ENCODE peak calls at places on chromosomes 16 and 17, in five cellular contexts. One of them, this sample, is unnamed.

GRCh38 chr16:83143788-83144187 is 517.0 kb downstream of the CDH13 start:
- DNase-seq in H9: no peak
- DNase-seq in mesenchymal stem cell: peak; percentile 49
- DNase-seq in Karpas-422: no peak
- DNase-seq in neural progenitor cell: peak; percentile 9
- DNase-seq in this sample: peak; percentile 80

GRCh38 chr16:27389272-27389961 is 12.6 kb upstream of the IL21R start:
- DNase-seq in neural progenitor cell: no peak
- DNase-seq in Karpas-422: no peak
- DNase-seq in mesenchymal stem cell: no peak
- DNase-seq in H9: no peak
- DNase-seq in this sample: no peak

GRCh38 chr17:75059369-75060345 is 12.6 kb downstream of the KCTD2 start:
- DNase-seq in H9: no peak
- DNase-seq in mesenchymal stem cell: peak; percentile 78
- DNase-seq in neural progenitor cell: no peak
- DNase-seq in Karpas-422: no peak
- DNase-seq in this sample: no peak

GRCh38 chr16:4414187-4414909 is 2.0 kb downstream of the CORO7 start:
- DNase-seq in Karpas-422: peak; percentile 65
- DNase-seq in H9: no peak
- DNase-seq in neural progenitor cell: no peak
- DNase-seq in mesenchymal stem cell: peak; percentile 48
- DNase-seq in this sample: no peak

GRCh38 chr17:73359255-73359816 is 47.5 kb upstream of the CDC42EP4 start:
- DNase-seq in Karpas-422: no peak
- DNase-seq in mesenchymal stem cell: no peak
- DNase-seq in neural progenitor cell: no peak
- DNase-seq in H9: no peak
- DNase-seq in this sample: no peak

GRCh38 chr17:52995127-52995526 is 827.6 kb upstream of the KIF2B start:
- DNase-seq in H9: no peak
- DNase-seq in Karpas-422: no peak
- DNase-seq in neural progenitor cell: no peak
- DNase-seq in mesenchymal stem cell: no peak
- DNase-seq in this sample: no peak

GRCh38 chr17:69246726-69247375 is 18.2 kb upstream of the ABCA10 start:
- DNase-seq in neural progenitor cell: peak; percentile 60
- DNase-seq in Karpas-422: peak; percentile 82
- DNase-seq in H9: no peak
- DNase-seq in mesenchymal stem cell: peak; percentile 60
- DNase-seq in this sample: peak; percentile 24

GRCh38 chr17:78247304-78247703 is 15.9 kb downstream of the TMEM235 start:
- DNase-seq in H9: no peak
- DNase-seq in Karpas-422: no peak
- DNase-seq in neural progenitor cell: no peak
- DNase-seq in mesenchymal stem cell: peak; percentile 67
- DNase-seq in this sample: no peak

GRCh38 chr17:74851612-74852236 is 8.0 kb downstream of the GRIN2C start:
- DNase-seq in mesenchymal stem cell: no peak
- DNase-seq in H9: no peak
- DNase-seq in Karpas-422: no peak
- DNase-seq in neural progenitor cell: no peak
- DNase-seq in this sample: no peak

GRCh38 chr17:31907342-31907975 is 6.0 kb upstream of the UTP6 start:
- DNase-seq in neural progenitor cell: no peak
- DNase-seq in Karpas-422: peak; percentile 54
- DNase-seq in H9: no peak
- DNase-seq in mesenchymal stem cell: no peak
- DNase-seq in this sample: peak; percentile 39

GRCh38 chr17:14203392-14203791 is 33.3 kb downstream of the CDRT15 start:
- DNase-seq in neural progenitor cell: peak; percentile 44
- DNase-seq in mesenchymal stem cell: no peak
- DNase-seq in H9: no peak
- DNase-seq in Karpas-422: peak; percentile 54
- DNase-seq in this sample: no peak

GRCh38 chr17:44780845-44781480 is 22.2 kb downstream of the ADAM11 start:
- DNase-seq in H9: no peak
- DNase-seq in mesenchymal stem cell: no peak
- DNase-seq in Karpas-422: no peak
- DNase-seq in neural progenitor cell: no peak
- DNase-seq in this sample: no peak

GRCh38 chr16:2846511-2847310 is 11.3 kb downstream of the PRSS22 start:
- DNase-seq in H9: no peak
- DNase-seq in neural progenitor cell: no peak
- DNase-seq in Karpas-422: no peak
- DNase-seq in mesenchymal stem cell: peak; percentile 82
- DNase-seq in this sample: peak; percentile 95

GRCh38 chr17:28725660-28726395 is at the start of gene TLCD1:
- DNase-seq in Karpas-422: peak; percentile 92
- DNase-seq in neural progenitor cell: peak; percentile 93
- DNase-seq in mesenchymal stem cell: peak; percentile 86
- DNase-seq in H9: peak; percentile 95
- DNase-seq in this sample: peak; percentile 89

GRCh38 chr16:55280622-55281021 is 43.4 kb upstream of the IRX6 start:
- DNase-seq in neural progenitor cell: no peak
- DNase-seq in H9: no peak
- DNase-seq in mesenchymal stem cell: no peak
- DNase-seq in Karpas-422: no peak
- DNase-seq in this sample: peak; percentile 19

GRCh38 chr17:49730078-49730786 is 22.5 kb upstream of the SLC35B1 start:
- DNase-seq in Karpas-422: no peak
- DNase-seq in mesenchymal stem cell: no peak
- DNase-seq in H9: no peak
- DNase-seq in neural progenitor cell: no peak
- DNase-seq in this sample: no peak

GRCh38 chr17:34998205-34998604 is 17.9 kb downstream of the LIG3 start:
- DNase-seq in mesenchymal stem cell: peak; percentile 75
- DNase-seq in H9: peak; percentile 85
- DNase-seq in neural progenitor cell: peak; percentile 77
- DNase-seq in Karpas-422: peak; percentile 86
- DNase-seq in this sample: peak; percentile 57

GRCh38 chr16:84156342-84156784 is 11.3 kb downstream of the DNAAF1 start:
- DNase-seq in H9: no peak
- DNase-seq in mesenchymal stem cell: peak; percentile 21
- DNase-seq in Karpas-422: no peak
- DNase-seq in neural progenitor cell: no peak
- DNase-seq in this sample: peak; percentile 19

DNA sequence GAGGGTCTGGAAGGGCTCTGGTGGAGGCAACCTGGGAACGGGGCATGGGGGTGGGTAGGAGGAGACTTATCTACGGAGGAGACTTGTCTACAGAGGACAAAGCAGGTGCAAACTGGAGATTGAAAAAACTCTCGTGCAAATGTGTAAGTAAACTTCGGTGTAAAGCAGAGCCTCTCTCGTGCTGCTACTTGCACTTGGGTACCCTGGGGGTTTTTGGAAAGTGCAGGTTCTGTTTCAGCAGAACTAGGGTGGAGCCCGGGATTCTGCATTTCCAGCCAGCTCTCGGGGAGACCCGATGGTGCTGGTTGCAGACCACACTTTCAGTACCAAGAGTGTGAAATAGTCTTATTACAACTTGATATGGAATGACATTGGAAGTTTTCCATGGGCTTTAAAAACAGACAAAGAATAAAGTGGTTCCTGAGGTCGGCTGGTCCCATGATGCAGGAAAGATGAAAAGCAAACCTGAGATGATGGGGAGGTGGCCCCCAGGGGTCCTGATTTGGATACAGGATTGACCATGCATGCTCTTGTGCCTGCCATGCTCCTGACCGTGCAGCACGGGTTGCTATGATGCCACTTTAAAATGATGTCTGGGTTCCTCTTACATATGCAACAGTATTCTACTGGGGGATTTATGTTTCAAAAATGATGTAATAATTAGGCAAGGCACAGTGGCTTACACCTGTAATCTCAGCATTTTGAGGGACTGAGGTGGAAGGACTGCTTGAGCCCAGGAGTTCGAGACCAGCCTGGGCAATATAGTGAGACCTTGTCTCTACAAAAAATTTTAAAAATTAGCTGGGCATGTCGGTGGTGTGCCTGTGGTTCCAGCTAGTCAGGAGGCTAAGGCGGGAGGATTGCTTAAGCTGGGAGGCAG is 69.3 kb downstream of the IRF8 start:
- DNase-seq in mesenchymal stem cell: no peak
- DNase-seq in Karpas-422: peak; percentile 95
- DNase-seq in neural progenitor cell: no peak
- DNase-seq in H9: no peak
- DNase-seq in this sample: no peak
- H3K4me2 ChIP-seq in mesenchymal stem cell: no peak overlapping the region
- H3K4me2 ChIP-seq in Karpas-422: peak overlapping the region; percentile 73
- H3K4me2 ChIP-seq in neural progenitor cell: no peak overlapping the region
- H3K4me2 ChIP-seq in H9: no peak overlapping the region
- H3K4me2 ChIP-seq in this sample: no peak overlapping the region

GRCh38 chr16:68592466-68593337 is 52.4 kb upstream of the CDH3 start:
- DNase-seq in neural progenitor cell: no peak
- DNase-seq in H9: no peak
- DNase-seq in Karpas-422: peak; percentile 74
- DNase-seq in mesenchymal stem cell: no peak
- DNase-seq in this sample: no peak
- H3K27ac ChIP-seq in neural progenitor cell: no peak overlapping the region
- H3K27ac ChIP-seq in H9: no peak overlapping the region
- H3K27ac ChIP-seq in Karpas-422: no peak overlapping the region
- H3K27ac ChIP-seq in mesenchymal stem cell: no peak overlapping the region
- H3K27ac ChIP-seq in this sample: no peak overlapping the region

DNA sequence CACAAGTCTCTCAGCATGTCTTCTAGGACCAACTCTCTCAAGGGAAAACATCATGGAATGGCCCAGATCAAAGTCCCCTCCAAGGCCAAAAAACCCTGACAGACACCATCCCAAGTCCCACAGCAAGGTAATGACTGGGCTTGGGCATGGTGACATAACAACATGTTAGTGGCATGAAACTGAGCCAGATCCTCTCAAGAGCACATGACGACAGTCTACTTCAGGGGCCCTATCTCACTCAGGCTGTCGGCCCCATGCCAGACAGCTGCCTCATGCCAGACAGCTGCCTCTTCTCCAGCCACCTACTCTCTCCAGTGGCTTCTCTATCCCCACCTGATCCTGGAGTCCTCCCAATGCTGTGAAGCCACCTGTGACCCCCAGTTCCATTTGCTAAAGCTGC is 18.4 kb downstream of the HSD11B2 start:
- DNase-seq in H9: no peak
- DNase-seq in neural progenitor cell: no peak
- DNase-seq in Karpas-422: no peak
- DNase-seq in mesenchymal stem cell: no peak
- DNase-seq in this sample: no peak
- H3K9ac ChIP-seq in H9: no peak overlapping the region
- H3K9ac ChIP-seq in neural progenitor cell: no peak overlapping the region
- H3K9ac ChIP-seq in Karpas-422: no peak overlapping the region
- H3K9ac ChIP-seq in mesenchymal stem cell: no peak overlapping the region
- H3K9ac ChIP-seq in this sample: no peak overlapping the region

GRCh38 chr16:9521749-9522370 is 430.4 kb downstream of the HAPSTR1 start:
- DNase-seq in Karpas-422: no peak
- DNase-seq in H9: no peak
- DNase-seq in neural progenitor cell: peak; percentile 26
- DNase-seq in mesenchymal stem cell: no peak
- DNase-seq in this sample: no peak
- H3K4me2 ChIP-seq in Karpas-422: no peak overlapping the region
- H3K4me2 ChIP-seq in H9: no peak overlapping the region
- H3K4me2 ChIP-seq in neural progenitor cell: no peak overlapping the region
- H3K4me2 ChIP-seq in mesenchymal stem cell: no peak overlapping the region
- H3K4me2 ChIP-seq in this sample: no peak overlapping the region

This sample was measured in mammary epithelial cell.